ENCODE peak calls at places on chromosome 3, in five cellular contexts. F is KG1, H is islet precursor cell, Q is ELR, A is psoas muscle. Y is an unnamed sample.
A peak's percentile ranks its signal among the peaks of the same experiment; 100 is the strongest.

GRCh38 chr3:23580337-23580736 is 225.4 kb upstream of the UBE2E1 start:
- DNase-seq in H (no peak), Q (peak; percentile 71), A (no peak), F (no peak), Y (no peak)

GRCh38 chr3:28576590-28577220 is 228.1 kb upstream of the AZI2 start:
- DNase-seq in H (peak; percentile 56), A (no peak), Q (no peak), F (no peak), Y (peak; percentile 5)

GRCh38 chr3:69250014-69250413 is 127.6 kb upstream of the LMOD3 start:
- DNase-seq in F (no peak), A (no peak), H (peak; percentile 89), Q (no peak), Y (no peak)

GRCh38 chr3:139935866-139936817 is 1.2 kb downstream of the CLSTN2 start:
- DNase-seq in Q (no peak), F (no peak), A (peak; percentile 69), H (peak; percentile 70), Y (peak; percentile 58)

GRCh38 chr3:155190686-155191085 is 102.8 kb downstream of the STRIT1 start:
- DNase-seq in Q (no peak), F (no peak), A (no peak), H (no peak), Y (no peak)

GRCh38 chr3:71944482-71944881 is 159.5 kb upstream of the PROK2 start:
- DNase-seq in H (no peak), Q (no peak), A (no peak), F (no peak), Y (no peak)

GRCh38 chr3:61449327-61450040 is 111.9 kb upstream of the PTPRG start:
- DNase-seq in A (no peak), H (peak; percentile 52), Q (no peak), F (no peak), Y (no peak)

GRCh38 chr3:53806182-53807116 is 39.8 kb downstream of the CHDH start:
- DNase-seq in Q (peak; percentile 51), H (peak; percentile 42), A (no peak), F (no peak), Y (no peak)

GRCh38 chr3:78353231-78353630 is 1313.3 kb downstream of the ROBO2 start:
- DNase-seq in A (no peak), Q (no peak), H (no peak), F (no peak), Y (no peak)

GRCh38 chr3:16419640-16420039 is 93.9 kb downstream of the RFTN1 start:
- DNase-seq in H (no peak), A (no peak), Q (peak; percentile 57), F (no peak), Y (no peak)

GRCh38 chr3:174275336-174275735 is 583.8 kb upstream of the NAALADL2 start:
- DNase-seq in A (no peak), H (no peak), Q (no peak), F (no peak), Y (no peak)

GRCh38 chr3:63936929-63937328 is 24.7 kb upstream of the SCAANT1 start:
- DNase-seq in F (no peak), Q (no peak), A (no peak), H (no peak), Y (no peak)

GRCh38 chr3:64098686-64099085 is 75.4 kb upstream of the PSMD6 start:
- DNase-seq in A (no peak), Q (peak; percentile 26), H (no peak), F (no peak), Y (no peak)

GRCh38 chr3:65961733-65962132 is 77.0 kb downstream of the MAGI1 start:
- DNase-seq in Q (no peak), H (no peak), A (no peak), F (no peak), Y (no peak)

GRCh38 chr3:10374311-10374710 is 53.4 kb upstream of the SEC13 start:
- DNase-seq in H (peak; percentile 50), F (no peak), A (no peak), Q (no peak), Y (no peak)

GRCh38 chr3:120502116-120502515 is 51.3 kb upstream of the FSTL1 start:
- DNase-seq in A (no peak), F (no peak), Q (no peak), H (no peak), Y (no peak)

GRCh38 chr3:184300377-184300717 is 1.3 kb downstream of the PSMD2 start:
- DNase-seq in H (no peak), A (no peak), Q (peak; percentile 95), F (no peak), Y (no peak)

Y was measured in BE2C.